ENCODE peak calls at places on chromosomes 13 and 19, in six cellular contexts. N is neural progenitor cell, S is breast epithelium, E is sigmoid colon, D is stomach, P is OCI-LY7. Y is an unnamed sample.

GRCh38 chr13:43122706-43123268 is 99.4 kb downstream of the DNAJC15 start:
- DNase-seq in S (no peak), D (no peak), E (no peak), P (no peak), N (peak; percentile 34), Y (no peak)

GRCh38 chr19:17121736-17122293 is 46.2 kb downstream of the MYO9B start:
- DNase-seq in P (no peak), D (no peak), S (no peak), E (no peak), N (no peak), Y (no peak)

GRCh38 chr19:50167314-50167721 is 4.2 kb upstream of the IZUMO2 start:
- DNase-seq in P (no peak), D (peak; percentile 30), E (no peak), S (no peak), N (peak; percentile 77), Y (no peak)

GRCh38 chr13:54953786-54954185 is 1925.2 kb downstream of the OLFM4 start:
- DNase-seq in N (no peak), E (no peak), S (no peak), P (no peak), D (no peak), Y (no peak)

GRCh38 chr13:50731400-50731799 is 112.1 kb downstream of the DLEU7 start:
- DNase-seq in S (no peak), N (no peak), D (no peak), P (no peak), E (no peak), Y (no peak)

GRCh38 chr13:92677571-92677970 is 549.0 kb upstream of the GPC6 start:
- DNase-seq in D (no peak), N (peak; percentile 33), S (no peak), P (no peak), E (no peak), Y (no peak)

GRCh38 chr19:55537741-55538111 is 793 bp upstream of the SBK2 start:
- DNase-seq in S (no peak), D (no peak), N (peak; percentile 58), E (no peak), P (no peak), Y (no peak)

GRCh38 chr13:82758056-82758455 is 1124.2 kb downstream of the SLITRK1 start:
- DNase-seq in D (no peak), S (no peak), E (no peak), N (peak; percentile 41), P (no peak), Y (no peak)

GRCh38 chr19:56837492-56837891 is 3.0 kb downstream of the PEG3 start:
- DNase-seq in P (no peak), S (peak; percentile 76), N (no peak), D (peak; percentile 31), E (peak; percentile 89), Y (peak; percentile 45)

GRCh38 chr13:32019612-32020233 is 11.9 kb upstream of the FRY start:
- DNase-seq in E (no peak), D (no peak), P (peak; percentile 58), S (no peak), N (peak; percentile 76), Y (peak; percentile 67)

GRCh38 chr13:95128045-95128643 is 173.1 kb downstream of the ABCC4 start:
- DNase-seq in N (peak; percentile 21), E (no peak), D (peak; percentile 52), S (no peak), P (no peak), Y (no peak)

GRCh38 chr19:46603195-46603637 is 2.1 kb downstream of the CALM3 start:
- DNase-seq in S (no peak), E (no peak), N (no peak), D (peak; percentile 59), P (no peak), Y (no peak)

GRCh38 chr13:64746845-64747244 is 2483.3 kb downstream of the PCDH9 start:
- DNase-seq in N (no peak), P (no peak), E (no peak), D (no peak), S (no peak), Y (no peak)

DNA sequence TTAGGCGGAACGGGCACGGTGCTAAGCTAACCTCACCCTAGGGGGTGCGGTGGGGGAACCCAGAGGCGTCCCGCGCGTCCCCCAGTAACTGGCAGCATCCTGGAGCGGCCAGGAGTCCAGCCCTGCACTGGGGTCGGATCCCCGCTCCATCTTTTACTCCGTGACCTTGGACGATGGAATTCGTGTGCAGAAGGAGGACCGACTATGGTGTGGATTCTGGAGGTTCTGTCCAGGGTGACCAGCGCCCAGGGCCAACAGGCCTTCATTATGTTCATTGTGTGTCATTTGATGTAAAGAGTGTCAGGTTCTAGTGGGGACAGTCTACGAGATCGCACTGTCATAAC is 650 bp downstream of the SPPL2B start:
- DNase-seq in D (no peak), E (no peak), P (no peak), N (no peak), S (no peak), Y (no peak)
- H3K4me1 ChIP-seq in D (peaks cover 71% of the 10 kb centered on the region), E (no peaks in the 10 kb centered on the region), P (peaks cover 71% of the 10 kb centered on the region), N (peaks cover 29% of the 10 kb centered on the region), S (peaks cover 15% of the 10 kb centered on the region), Y (peaks cover 38% of the 10 kb centered on the region)

DNA sequence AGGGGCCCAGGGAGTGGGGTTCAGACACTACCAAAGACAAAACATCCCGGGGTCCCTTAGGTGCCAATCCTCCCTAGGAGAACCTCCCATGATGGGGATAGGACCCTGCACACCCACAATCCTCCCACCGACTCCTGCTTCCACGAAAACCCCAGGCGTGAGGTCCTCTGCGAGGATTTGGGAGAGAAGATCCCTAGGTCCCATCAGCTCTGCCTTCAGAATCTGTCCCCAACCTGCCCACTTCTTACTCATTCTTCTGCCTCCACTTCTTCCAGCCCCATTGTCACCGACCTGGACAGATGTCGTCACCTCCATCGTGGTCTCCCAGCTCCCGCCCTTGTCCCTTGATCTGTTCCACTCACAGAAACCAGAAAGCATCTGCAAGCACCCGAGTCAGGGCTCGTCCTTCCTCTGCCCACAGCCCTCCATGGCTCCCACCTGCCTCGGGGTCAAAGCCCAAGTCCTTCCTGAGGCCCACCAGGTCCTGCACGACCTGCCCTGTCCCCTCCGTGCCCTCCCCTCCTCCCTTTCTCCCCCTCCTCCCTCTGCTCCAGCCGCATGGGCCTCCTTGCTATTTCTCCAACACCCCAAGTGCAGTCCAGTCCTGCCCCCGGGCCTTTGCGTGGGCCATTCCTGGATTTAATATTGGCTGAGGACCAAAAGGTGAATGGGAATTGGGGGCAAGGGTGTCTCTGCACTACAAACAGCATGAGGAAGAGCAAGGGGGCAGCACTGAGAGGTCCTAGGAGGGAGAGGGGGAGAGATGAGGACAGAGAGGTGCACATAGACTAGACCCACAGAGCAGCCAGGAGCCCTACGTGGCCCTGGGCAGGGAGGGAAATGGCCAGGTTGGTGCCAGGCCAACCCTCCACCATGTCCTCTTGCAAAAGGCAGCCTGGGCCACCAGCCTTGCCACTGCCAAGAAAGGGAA is 51.3 kb downstream of the PTPRS start:
- DNase-seq in P (peak; percentile 50), D (no peak), S (no peak), N (peak; percentile 26), E (no peak), Y (no peak)
- H3K27ac ChIP-seq in P (peak overlapping the region; percentile 76), D (peak overlapping the region; percentile 55), S (peak overlapping the region; percentile 80), N (no peak overlapping the region), E (peak overlapping the region; percentile 40), Y (peak overlapping the region; percentile 70)

GRCh38 chr19:1467512-1468273 is 11.3 kb downstream of the C19orf25 start:
- DNase-seq in N (peak; percentile 66), E (no peak), S (no peak), P (no peak), D (no peak), Y (no peak)

GRCh38 chr19:1467228-1467511 is 11.8 kb downstream of the C19orf25 start:
- DNase-seq in N (no peak), E (no peak), D (no peak), P (no peak), S (no peak), Y (no peak)

GRCh38 chr19:1466461-1467227 is 12.4 kb downstream of the C19orf25 start:
- DNase-seq in P (no peak), N (peak; percentile 58), D (no peak), S (no peak), E (no peak), Y (no peak)

GRCh38 chr19:1466018-1466460 is 13.0 kb downstream of the C19orf25 start:
- DNase-seq in D (no peak), P (no peak), N (no peak), S (no peak), E (no peak), Y (no peak)

GRCh38 chr19:1465191-1466016 is 13.6 kb downstream of the C19orf25 start:
- DNase-seq in N (peak; percentile 59), D (peak; percentile 50), P (no peak), S (no peak), E (no peak), Y (no peak)
- TF ChIP-seq CTCF in N (no peak), D (no peak), P (no peak), S (peak; percentile 54), E (peak; percentile 44), Y (no peak)

GRCh38 chr13:49343255-49343654 is 95.5 kb downstream of the CDADC1 start:
- DNase-seq in D (no peak), S (no peak), N (no peak), P (no peak), E (no peak), Y (no peak)
- H3K4me1 ChIP-seq in D (no peaks in the 10 kb centered on the region), S (no peaks in the 10 kb centered on the region), N (no peaks in the 10 kb centered on the region), P (no peaks in the 10 kb centered on the region), E (no peaks in the 10 kb centered on the region), Y (peaks cover 9% of the 10 kb centered on the region)

GRCh38 chr13:106490177-106490576 is 45.3 kb downstream of the EFNB2 start:
- DNase-seq in D (no peak), E (no peak), N (no peak), P (no peak), S (no peak), Y (no peak)
- H3K27ac ChIP-seq in D (no peak overlapping the region), E (peak overlapping the region; percentile 5), N (no peak overlapping the region), P (no peak overlapping the region), S (no peak overlapping the region), Y (no peak overlapping the region)

GRCh38 chr13:61950828-61951227 is 535.2 kb upstream of the PCDH20 start:
- DNase-seq in E (no peak), N (no peak), D (no peak), P (no peak), S (no peak), Y (no peak)

DNA sequence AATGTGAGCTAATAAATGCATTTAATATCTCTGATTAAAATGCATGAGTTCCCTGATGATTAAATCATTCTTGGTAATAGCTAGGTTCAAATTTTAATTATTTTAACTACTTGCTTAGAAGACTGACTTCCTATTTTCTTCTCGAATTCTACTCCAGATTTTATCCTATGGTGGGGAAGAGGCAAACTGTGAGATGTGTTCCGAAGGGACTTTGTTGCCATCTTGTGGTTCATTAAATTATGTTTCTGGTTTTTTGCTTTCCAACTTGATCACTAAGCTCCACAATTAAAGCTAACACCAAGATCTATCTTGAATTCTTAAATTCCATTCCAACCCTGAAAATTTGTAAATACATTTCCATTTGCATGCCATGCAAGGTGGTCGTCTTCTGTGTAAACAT is 538.4 kb upstream of the PCDH20 start:
- DNase-seq in E (no peak), P (peak; percentile 4), D (no peak), S (no peak), N (peak; percentile 39), Y (no peak)
- TF ChIP-seq CTCF in E (peak; percentile 18), P (peak; percentile 63), D (no peak), S (no peak), N (peak; percentile 66), Y (no peak)